ENCODE peak calls at places on chromosomes 13 and 19, in four cellular contexts. One of them, this sample, is unnamed. For H3K79me2, the result is how much of the 10 kb centered on the place peaks cover.

GRCh38 chr19:48770223-48770622 is 14.9 kb downstream of the FGF21 start:
- DNase-seq in H1: no peak
- DNase-seq in trophoblast cell: peak
- DNase-seq in H9: no peak
- DNase-seq in this sample: no peak

GRCh38 chr13:66313408-66313807 is 916.7 kb downstream of the PCDH9 start:
- DNase-seq in H1: no peak
- DNase-seq in trophoblast cell: no peak
- DNase-seq in H9: no peak
- DNase-seq in this sample: no peak

GRCh38 chr13:107466326-107466725 is 749.0 kb downstream of the LIG4 start:
- DNase-seq in H1: peak
- DNase-seq in trophoblast cell: peak
- DNase-seq in H9: peak
- DNase-seq in this sample: peak

GRCh38 chr19:16657384-16657783 is 2.6 kb downstream of the SMIM7 start:
- DNase-seq in H1: no peak
- DNase-seq in H9: no peak
- DNase-seq in trophoblast cell: no peak
- DNase-seq in this sample: no peak

GRCh38 chr13:35732565-35732964 is 256.1 kb upstream of the MAB21L1 start:
- DNase-seq in H1: no peak
- DNase-seq in trophoblast cell: peak
- DNase-seq in H9: no peak
- DNase-seq in this sample: no peak

GRCh38 chr19:20315543-20315942 is 148.5 kb downstream of the ZNF486 start:
- DNase-seq in H1: no peak
- DNase-seq in trophoblast cell: no peak
- DNase-seq in H9: no peak
- DNase-seq in this sample: no peak

GRCh38 chr13:110187501-110188161 is 119.3 kb downstream of the COL4A1 start:
- DNase-seq in H1: no peak
- DNase-seq in trophoblast cell: no peak
- DNase-seq in H9: no peak
- DNase-seq in this sample: no peak

GRCh38 chr19:12668937-12669271 is 2.3 kb downstream of the WDR83 start:
- DNase-seq in trophoblast cell: peak
- DNase-seq in H1: no peak
- DNase-seq in H9: no peak
- DNase-seq in this sample: peak

GRCh38 chr19:17429661-17430101 is 9.8 kb downstream of the MVB12A start:
- DNase-seq in H1: no peak
- DNase-seq in H9: no peak
- DNase-seq in trophoblast cell: no peak
- DNase-seq in this sample: no peak

GRCh38 chr19:28454083-28454482 is 758.9 kb downstream of the UQCRFS1 start:
- DNase-seq in H9: no peak
- DNase-seq in H1: no peak
- DNase-seq in trophoblast cell: no peak
- DNase-seq in this sample: peak

GRCh38 chr19:57719424-57719823 is 8.0 kb downstream of the ZNF671 start:
- DNase-seq in trophoblast cell: no peak
- DNase-seq in H1: no peak
- DNase-seq in H9: no peak
- DNase-seq in this sample: no peak

GRCh38 chr19:17406039-17406886 is 833 bp upstream of the BST2 start:
- DNase-seq in H1: no peak
- DNase-seq in H9: peak
- DNase-seq in trophoblast cell: no peak
- DNase-seq in this sample: no peak

GRCh38 chr13:99542788-99543406 is 41.6 kb downstream of the TM9SF2 start:
- DNase-seq in trophoblast cell: no peak
- DNase-seq in H9: no peak
- DNase-seq in H1: no peak
- DNase-seq in this sample: no peak

GRCh38 chr13:41188584-41188983 is 5.8 kb downstream of the KBTBD7 start:
- DNase-seq in H9: no peak
- DNase-seq in H1: no peak
- DNase-seq in trophoblast cell: peak
- DNase-seq in this sample: no peak

GRCh38 chr19:14410054-14410774 is 8.9 kb downstream of the DDX39A start:
- DNase-seq in H1: no peak
- DNase-seq in trophoblast cell: peak
- DNase-seq in H9: no peak
- DNase-seq in this sample: no peak

GRCh38 chr19:41563847-41564514 is 12.0 kb upstream of the CEACAM21 start:
- DNase-seq in H9: peak
- DNase-seq in H1: no peak
- DNase-seq in trophoblast cell: no peak
- DNase-seq in this sample: peak

GRCh38 chr19:3284759-3285646 is 60.5 kb downstream of the CELF5 start:
- DNase-seq in H1: peak
- DNase-seq in trophoblast cell: peak
- DNase-seq in H9: peak
- DNase-seq in this sample: peak

GRCh38 chr13:20828540-20829364 is 55.0 kb upstream of the EEF1AKMT1 start:
- DNase-seq in trophoblast cell: peak
- DNase-seq in H9: no peak
- DNase-seq in H1: no peak
- DNase-seq in this sample: peak

GRCh38 chr13:99196466-99197256 is 4.0 kb upstream of the UBAC2 start:
- DNase-seq in trophoblast cell: peak
- DNase-seq in H9: no peak
- DNase-seq in H1: no peak
- DNase-seq in this sample: no peak

GRCh38 chr13:77285098-77285497 is 41.8 kb downstream of the MYCBP2 start:
- DNase-seq in H1: no peak
- DNase-seq in trophoblast cell: no peak
- DNase-seq in H9: no peak
- DNase-seq in this sample: no peak

GRCh38 chr19:58317481-58318072 is 9.2 kb upstream of the ZSCAN22 start:
- DNase-seq in H1: no peak
- DNase-seq in H9: no peak
- DNase-seq in trophoblast cell: peak
- DNase-seq in this sample: peak

GRCh38 chr19:50835785-50836542 is 2.6 kb upstream of the KLK15 start:
- DNase-seq in H1: no peak
- DNase-seq in H9: peak
- DNase-seq in trophoblast cell: peak
- DNase-seq in this sample: peak

GRCh38 chr19:55530996-55531395 is 5.9 kb downstream of the SBK2 start:
- DNase-seq in H9: no peak
- DNase-seq in trophoblast cell: no peak
- DNase-seq in H1: no peak
- DNase-seq in this sample: no peak

GRCh38 chr13:44692173-44692713 is 116.1 kb upstream of the TSC22D1 start:
- DNase-seq in H1: no peak
- DNase-seq in trophoblast cell: no peak
- DNase-seq in H9: peak
- DNase-seq in this sample: peak

GRCh38 chr19:15702590-15702930 is 25.3 kb upstream of the OR10H2 start:
- DNase-seq in H1: no peak
- DNase-seq in trophoblast cell: peak
- DNase-seq in H9: no peak
- DNase-seq in this sample: peak

GRCh38 chr13:36030670-36031331 is 100.4 kb downstream of the DCLK1 start:
- DNase-seq in H1: no peak
- DNase-seq in H9: no peak
- DNase-seq in trophoblast cell: no peak
- DNase-seq in this sample: peak

GRCh38 chr13:44660050-44660449 is 83.9 kb upstream of the TSC22D1 start:
- DNase-seq in H9: no peak
- DNase-seq in trophoblast cell: no peak
- DNase-seq in H1: no peak
- DNase-seq in this sample: no peak

GRCh38 chr13:25881136-25881926 is 170.5 kb downstream of the SHISA2 start:
- DNase-seq in H1: no peak
- DNase-seq in trophoblast cell: no peak
- DNase-seq in H9: no peak
- DNase-seq in this sample: no peak

GRCh38 chr19:12792048-12792852 is 964 bp downstream of the JUNB start:
- DNase-seq in H9: peak
- DNase-seq in trophoblast cell: peak
- DNase-seq in H1: no peak
- DNase-seq in this sample: peak

DNA sequence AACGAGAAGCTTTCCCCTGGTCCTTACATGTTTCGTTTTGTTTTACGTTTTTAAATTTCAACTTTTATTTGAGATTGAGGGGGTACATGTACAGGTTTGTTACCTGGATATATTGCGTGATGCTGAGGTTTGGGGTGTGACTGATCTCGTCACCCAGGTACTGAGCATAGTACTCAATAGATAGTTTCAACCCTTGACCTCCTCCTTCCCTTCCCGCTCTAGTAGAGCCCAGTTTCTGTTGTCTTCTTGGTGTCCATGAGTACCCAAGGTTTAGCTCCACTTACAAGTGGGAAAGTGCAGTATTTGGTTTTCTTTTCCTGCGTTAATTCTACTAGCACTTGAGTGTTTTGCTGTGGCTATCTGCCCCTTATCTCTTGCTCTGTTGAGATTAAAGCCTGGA is 47.1 kb downstream of the ARHGEF18 start:
- DNase-seq in trophoblast cell: no peak
- DNase-seq in H1: no peak
- DNase-seq in H9: no peak
- DNase-seq in this sample: no peak
- H3K4ac ChIP-seq in trophoblast cell: peak
- H3K4ac ChIP-seq in H1: no peak
- H3K4ac ChIP-seq in H9: no peak
- H3K4ac ChIP-seq in this sample: no peak

GRCh38 chr13:105719861-105720260 is 815.6 kb downstream of the EFNB2 start:
- DNase-seq in H9: no peak
- DNase-seq in H1: no peak
- DNase-seq in trophoblast cell: no peak
- DNase-seq in this sample: no peak
- H3K79me2 ChIP-seq in H9: under half
- H3K79me2 ChIP-seq in H1: under half
- H3K79me2 ChIP-seq in trophoblast cell: under half
- H3K79me2 ChIP-seq in this sample: under half

DNA sequence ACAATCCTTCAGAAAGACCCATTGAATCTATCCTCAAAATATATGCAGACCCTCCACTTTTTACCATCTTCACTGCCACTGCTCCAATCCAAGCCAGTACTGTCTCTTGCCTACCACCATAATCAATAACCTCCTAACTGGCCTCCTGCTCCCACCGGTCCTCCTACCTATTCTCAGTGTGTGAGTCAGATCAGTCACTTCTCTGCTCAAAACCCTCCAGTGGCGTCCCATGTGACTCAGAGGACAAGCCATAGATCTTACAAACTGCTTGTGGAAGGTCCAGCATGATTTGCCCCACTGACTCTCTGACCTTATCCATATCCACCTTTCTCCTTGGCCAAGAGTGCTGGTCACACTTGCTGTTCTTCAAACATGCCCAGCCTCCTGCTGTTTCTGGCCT is 23.4 kb upstream of the MBNL2 start:
- DNase-seq in H1: no peak
- DNase-seq in trophoblast cell: peak
- DNase-seq in H9: no peak
- DNase-seq in this sample: no peak
- H3K18ac ChIP-seq in H1: no peak
- H3K18ac ChIP-seq in trophoblast cell: peak
- H3K18ac ChIP-seq in H9: no peak
- H3K18ac ChIP-seq in this sample: no peak

DNA sequence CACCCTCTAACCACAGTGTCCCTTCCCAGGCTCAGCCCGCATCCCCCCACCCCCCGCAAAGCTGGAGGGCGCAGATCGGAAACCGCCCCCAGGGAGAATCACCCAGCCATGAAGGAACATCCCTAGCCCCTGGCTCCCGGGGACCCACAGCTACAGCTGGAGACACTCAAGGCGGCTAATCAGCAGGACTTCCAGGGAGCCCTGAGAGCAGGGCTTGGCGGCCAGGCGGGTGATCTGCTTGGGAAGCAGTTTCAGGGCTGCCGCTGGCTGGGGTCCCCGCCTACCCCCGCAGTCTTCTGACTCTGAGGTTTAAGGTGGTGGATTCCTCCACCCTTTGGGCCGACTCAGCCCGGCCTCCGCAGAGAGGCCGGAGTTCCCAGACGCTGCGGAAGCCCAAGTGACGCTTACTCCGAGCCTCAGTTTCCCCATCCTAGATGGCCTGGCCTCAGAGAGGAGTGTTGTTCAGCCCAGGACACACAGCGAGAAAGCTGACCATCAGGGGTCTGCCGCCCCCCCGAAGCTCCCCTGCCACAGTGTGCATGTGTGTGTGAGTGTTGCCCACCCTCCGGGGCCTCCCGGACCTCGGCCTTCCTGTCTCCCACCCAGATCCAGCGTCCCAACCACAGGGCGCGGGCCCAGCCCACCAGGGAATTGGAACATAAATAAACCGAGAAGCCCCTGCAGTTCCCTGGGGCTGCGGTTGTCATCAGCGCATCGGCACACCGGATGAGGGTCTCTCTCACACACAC is 9.8 kb downstream of the FUT6 start:
- DNase-seq in H9: no peak
- DNase-seq in trophoblast cell: no peak
- DNase-seq in H1: no peak
- DNase-seq in this sample: no peak
- H3K4ac ChIP-seq in H9: no peak
- H3K4ac ChIP-seq in trophoblast cell: no peak
- H3K4ac ChIP-seq in H1: no peak
- H3K4ac ChIP-seq in this sample: no peak

DNA sequence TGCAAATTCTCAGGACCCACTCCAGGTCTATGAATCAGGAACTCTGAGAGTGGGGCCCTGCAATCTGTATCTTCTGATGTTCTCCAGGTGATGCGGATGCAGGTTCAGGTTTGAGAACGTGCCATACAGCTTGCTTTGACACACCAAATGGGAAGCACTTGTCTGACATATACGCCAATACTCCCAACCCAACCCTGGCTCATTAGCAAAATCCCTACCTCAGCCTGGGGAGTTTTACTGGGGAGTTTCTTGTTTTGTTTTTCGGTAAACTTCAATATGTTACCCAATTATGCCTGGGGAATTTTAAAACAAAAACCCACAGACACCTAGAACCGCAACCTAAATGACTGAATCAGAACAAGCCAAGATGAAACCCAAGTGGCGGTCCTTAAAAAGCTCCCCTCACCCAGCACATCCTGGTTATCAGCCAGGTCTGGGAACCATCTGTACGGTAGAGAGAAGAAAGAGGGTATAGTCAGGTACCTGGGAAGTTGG is 41.2 kb downstream of the ABCC4 start:
- DNase-seq in H9: no peak
- DNase-seq in trophoblast cell: no peak
- DNase-seq in H1: no peak
- DNase-seq in this sample: no peak
- H3K79me2 ChIP-seq in H9: under half
- H3K79me2 ChIP-seq in trophoblast cell: under half
- H3K79me2 ChIP-seq in H1: under half
- H3K79me2 ChIP-seq in this sample: under half

GRCh38 chr19:1310853-1311180 is 25.1 kb downstream of the EFNA2 start:
- DNase-seq in H9: no peak
- DNase-seq in H1: no peak
- DNase-seq in trophoblast cell: no peak
- DNase-seq in this sample: no peak
- H3K18ac ChIP-seq in H9: no peak
- H3K18ac ChIP-seq in H1: no peak
- H3K18ac ChIP-seq in trophoblast cell: no peak
- H3K18ac ChIP-seq in this sample: no peak

This sample was measured in mesendoderm.